ENCODE peak calls at places on chromosomes 12 and 14, in four cellular contexts. S is brain microvascular endothelial cell, F is PC-3, O is dorsolateral prefrontal cortex. E is an unnamed sample.

GRCh38 chr14:75647650-75648049 is 13.0 kb downstream of the ERG28 start:
- DNase-seq in F (peak; percentile 12), O (no peak), S (peak; percentile 24), E (no peak)

GRCh38 chr14:42391146-42391821 is 784.6 kb downstream of the LRFN5 start:
- DNase-seq in O (no peak), S (no peak), F (no peak), E (no peak)

GRCh38 chr14:66137076-66137475 is 349.1 kb upstream of the CCDC196 start:
- DNase-seq in F (no peak), S (no peak), O (no peak), E (no peak)

GRCh38 chr14:81396108-81396507 is 4.0 kb downstream of the STON2 start:
- DNase-seq in O (no peak), S (no peak), F (peak; percentile 53), E (no peak)

GRCh38 chr12:9848899-9849298 is 20.3 kb downstream of the CLEC2B start:
- DNase-seq in S (no peak), F (no peak), O (no peak), E (no peak)

GRCh38 chr12:123034865-123035264 is 54.4 kb downstream of the ARL6IP4 start:
- DNase-seq in O (no peak), S (peak; percentile 79), F (peak; percentile 88), E (peak; percentile 63)

GRCh38 chr12:118299791-118300460 is 72.8 kb downstream of the TAOK3 start:
- DNase-seq in F (no peak), O (no peak), S (no peak), E (no peak)

GRCh38 chr14:95313707-95314106 is 6.0 kb downstream of the CLMN start:
- DNase-seq in S (peak; percentile 56), O (peak; percentile 76), F (peak; percentile 33), E (no peak)

GRCh38 chr12:105330938-105331804 is 680 bp downstream of the C12orf75 start:
- DNase-seq in S (peak; percentile 16), O (no peak), F (peak; percentile 19), E (no peak)

DNA sequence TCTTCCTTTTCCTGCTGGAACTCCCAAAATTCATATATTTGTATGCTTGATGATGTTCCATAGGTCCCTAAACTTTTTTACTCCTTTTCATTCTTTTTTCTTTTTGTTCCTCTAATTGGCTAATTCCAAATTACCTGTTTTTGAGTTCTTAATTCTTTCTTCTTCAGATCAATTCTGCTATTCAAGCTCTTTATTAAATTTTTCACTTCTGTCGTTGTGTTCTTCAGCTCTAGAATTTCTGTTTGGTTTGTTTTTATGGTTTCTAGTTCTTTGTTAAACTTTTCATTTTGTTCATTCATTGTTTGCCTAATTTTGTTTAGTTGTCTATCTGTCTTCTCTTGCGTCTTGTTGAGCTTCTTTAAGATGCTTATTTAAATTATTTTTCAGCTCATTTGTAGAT is 154.8 kb downstream of the TPH2 start:
- DNase-seq in S (no peak), F (no peak), O (no peak), E (no peak)
- H3K27ac ChIP-seq in S (no peak overlapping the region), F (no peak overlapping the region), O (no peak overlapping the region), E (no peak overlapping the region)

GRCh38 chr12:114952573-114953196 is 268.7 kb upstream of the TBX3 start:
- DNase-seq in S (peak; percentile 16), O (no peak), F (no peak), E (no peak)
- H3K27ac ChIP-seq in S (no peak overlapping the region), O (no peak overlapping the region), F (no peak overlapping the region), E (no peak overlapping the region)

GRCh38 chr14:102629700-102630365 is 37.4 kb downstream of the RCOR1 start:
- DNase-seq in S (no peak), O (no peak), F (no peak), E (no peak)
- H3K27ac ChIP-seq in S (no peak overlapping the region), O (no peak overlapping the region), F (no peak overlapping the region), E (no peak overlapping the region)

DNA sequence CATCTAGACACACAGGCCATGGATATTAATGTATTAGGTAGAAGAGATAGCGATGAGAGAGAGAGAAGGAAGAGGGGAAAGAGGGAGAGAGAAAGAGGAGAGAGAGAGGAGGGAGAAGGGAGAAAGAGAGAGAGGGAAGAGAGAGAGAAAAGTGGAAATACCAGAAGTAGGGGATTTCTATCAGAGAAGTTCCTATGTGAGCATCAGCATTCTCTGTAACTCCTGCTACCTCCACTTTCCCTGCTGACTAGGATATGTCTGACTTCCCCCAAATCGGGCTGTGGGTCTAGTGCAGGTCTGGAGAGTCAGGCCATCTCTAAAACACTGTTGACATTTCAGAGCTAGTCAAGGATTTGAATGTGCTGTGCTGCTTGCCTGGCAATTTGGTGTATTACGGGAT is 3.6 kb downstream of the ARHGDIB start:
- DNase-seq in S (no peak), O (no peak), F (no peak), E (no peak)
- H3K27ac ChIP-seq in S (peak overlapping the region; percentile 8), O (no peak overlapping the region), F (no peak overlapping the region), E (no peak overlapping the region)

GRCh38 chr12:120700863-120701262 is 9.4 kb upstream of the UNC119B start:
- DNase-seq in O (no peak), F (no peak), S (no peak), E (no peak)

GRCh38 chr12:120702629-120703028 is 7.6 kb upstream of the UNC119B start:
- DNase-seq in S (no peak), O (no peak), F (no peak), E (no peak)

GRCh38 chr12:120705618-120706017 is 4.6 kb upstream of the UNC119B start:
- DNase-seq in S (no peak), O (no peak), F (no peak), E (no peak)

GRCh38 chr12:120706029-120706428 is 4.2 kb upstream of the UNC119B start:
- DNase-seq in S (no peak), F (peak; percentile 46), O (no peak), E (no peak)

DNA sequence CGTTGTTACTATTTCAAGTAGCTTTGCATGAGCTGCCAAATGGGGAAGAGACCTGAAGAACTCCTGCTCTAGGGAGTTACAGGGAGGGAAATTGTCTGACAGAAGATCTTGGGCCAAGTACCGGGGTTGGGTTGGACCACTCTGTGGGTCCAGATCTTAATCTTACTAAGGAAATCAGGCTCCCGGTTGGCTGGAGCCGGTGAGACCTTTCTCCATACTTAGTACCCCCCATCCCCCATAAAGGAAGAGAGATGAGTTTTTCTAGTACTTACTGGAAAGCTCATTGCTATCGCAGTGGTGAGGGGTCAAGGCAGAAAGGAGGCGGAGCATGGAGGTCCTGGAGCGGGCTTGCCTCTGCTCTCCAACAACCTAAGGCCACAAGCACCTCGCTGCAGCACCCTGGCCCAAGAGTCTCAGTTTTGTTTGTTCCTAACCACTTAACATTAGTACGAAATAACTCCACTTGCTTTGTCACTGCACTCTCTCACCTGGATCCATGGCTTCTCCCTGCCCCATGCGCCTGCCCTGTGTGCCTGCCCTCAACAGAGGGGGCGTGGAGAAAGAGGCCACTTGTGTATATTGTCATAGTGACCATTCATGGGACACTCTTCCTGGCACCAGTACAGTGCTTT is 6.8 kb upstream of the UNC119B start:
- DNase-seq in F (no peak), O (no peak), S (no peak), E (no peak)
- H3K27ac ChIP-seq in F (no peak overlapping the region), O (no peak overlapping the region), S (no peak overlapping the region), E (no peak overlapping the region)

GRCh38 chr12:76158518-76159321 is 74.2 kb upstream of the NAP1L1 start:
- DNase-seq in S (peak; percentile 84), O (no peak), F (peak; percentile 80), E (no peak)
- H3K27ac ChIP-seq in S (no peak overlapping the region), O (no peak overlapping the region), F (no peak overlapping the region), E (no peak overlapping the region)

GRCh38 chr14:36661506-36662257 is at the start of gene PAX9:
- DNase-seq in F (peak; percentile 99), O (peak; percentile 32), S (peak; percentile 34), E (peak; percentile 89)
- H3K27ac ChIP-seq in F (peak within 1 kb of the TSS; percentile 77), O (no peak within 1 kb of the TSS), S (no peak within 1 kb of the TSS), E (peak within 1 kb of the TSS; percentile 84)

E was measured in epithelial cell of prostate.